ENCODE peak calls at places on chromosomes 6 and 20, in five cellular contexts. L is heart right ventricle, J is fibroblast of pulmonary artery, E is fibroblast of lung, C is hepatocyte. A is an unnamed sample.

GRCh38 chr6:28673800-28674671 is 148.4 kb downstream of the GPX5 start:
- DNase-seq in E (peak; percentile 59), J (peak; percentile 70), C (peak; percentile 82), L (no peak), A (peak; percentile 64)

GRCh38 chr6:149079911-149080501 is 237.5 kb upstream of the TAB2 start:
- DNase-seq in L (peak; percentile 47), J (peak; percentile 34), E (peak; percentile 72), C (peak; percentile 41), A (peak; percentile 74)

GRCh38 chr6:49462071-49462470 is 982 bp downstream of the MMUT start:
- DNase-seq in J (no peak), C (no peak), E (peak; percentile 19), L (no peak), A (no peak)

GRCh38 chr20:62624325-62624690 is 18.0 kb upstream of the SLCO4A1 start:
- DNase-seq in J (no peak), E (no peak), C (peak; percentile 33), L (no peak), A (no peak)

GRCh38 chr6:8481727-8482126 is 46.4 kb upstream of the SLC35B3 start:
- DNase-seq in L (no peak), C (no peak), E (no peak), J (no peak), A (peak; percentile 15)

GRCh38 chr20:4181956-4182945 is 166.9 kb upstream of the RNF24 start:
- DNase-seq in J (no peak), L (no peak), E (no peak), C (no peak), A (no peak)

GRCh38 chr6:143139239-143139784 is 78.6 kb downstream of the AIG1 start:
- DNase-seq in L (no peak), J (no peak), E (no peak), C (no peak), A (no peak)

GRCh38 chr20:63833776-63834544 is 2.9 kb upstream of the ZBTB46 start:
- DNase-seq in E (peak; percentile 73), L (no peak), C (no peak), J (peak; percentile 44), A (no peak)

GRCh38 chr20:36208257-36208656 is 28.0 kb upstream of the AAR2 start:
- DNase-seq in J (no peak), E (no peak), L (no peak), C (no peak), A (no peak)

GRCh38 chr6:4134841-4135664 is at the start of gene ECI2:
- DNase-seq in E (peak; percentile 53), C (peak; percentile 76), L (peak; percentile 68), J (no peak), A (peak; percentile 62)

GRCh38 chr20:56439784-56440291 is 27.8 kb downstream of the CASS4 start:
- DNase-seq in L (peak; percentile 63), J (peak; percentile 99), C (peak; percentile 30), E (peak; percentile 100), A (peak; percentile 100)

GRCh38 chr6:56802570-56802969 is 152.3 kb upstream of the BEND6 start:
- DNase-seq in E (peak; percentile 79), L (no peak), J (peak; percentile 63), C (no peak), A (peak; percentile 57)

GRCh38 chr20:10280016-10280908 is 61.6 kb downstream of the SNAP25 start:
- DNase-seq in C (no peak), J (peak; percentile 11), L (no peak), E (peak; percentile 39), A (peak; percentile 60)

GRCh38 chr6:43250992-43251373 is 7.7 kb downstream of the TTBK1 start:
- DNase-seq in C (no peak), E (no peak), J (no peak), L (no peak), A (no peak)

GRCh38 chr6:52893221-52893620 is 16.3 kb downstream of the GSTA3 start:
- DNase-seq in E (no peak), C (no peak), L (no peak), J (no peak), A (no peak)

GRCh38 chr20:11083841-11084240 is 410.0 kb upstream of the JAG1 start:
- DNase-seq in E (no peak), C (no peak), J (no peak), L (no peak), A (no peak)

GRCh38 chr6:37631295-37631694 is 66.4 kb downstream of the MDGA1 start:
- DNase-seq in J (no peak), L (no peak), E (no peak), C (no peak), A (no peak)

GRCh38 chr6:170174124-170174770 is 116.6 kb downstream of the DLL1 start:
- DNase-seq in L (no peak), C (no peak), J (no peak), E (no peak), A (no peak)

GRCh38 chr20:45268531-45268930 is 14.2 kb upstream of the SLPI start:
- DNase-seq in J (no peak), E (no peak), C (no peak), L (no peak), A (no peak)

GRCh38 chr6:79240509-79240908 is 6.0 kb upstream of the HMGN3 start:
- DNase-seq in E (no peak), C (no peak), J (peak; percentile 58), L (no peak), A (no peak)

GRCh38 chr6:14964901-14965300 is 281.0 kb upstream of the JARID2 start:
- DNase-seq in J (no peak), L (no peak), C (no peak), E (peak; percentile 20), A (no peak)

GRCh38 chr20:46084805-46085792 is 4.7 kb downstream of the NCOA5 start:
- DNase-seq in L (no peak), E (peak; percentile 21), C (peak; percentile 34), J (peak; percentile 72), A (peak; percentile 43)

GRCh38 chr20:674936-675452 is 608 bp downstream of the SCRT2 start:
- DNase-seq in E (no peak), J (no peak), L (no peak), C (no peak), A (no peak)

GRCh38 chr20:676967-677366 is 1.4 kb upstream of the SCRT2 start:
- DNase-seq in E (no peak), C (no peak), L (no peak), J (no peak), A (no peak)

GRCh38 chr20:676315-676937 is 824 bp upstream of the SCRT2 start:
- DNase-seq in L (peak; percentile 24), C (no peak), E (no peak), J (no peak), A (no peak)

GRCh38 chr20:673606-674005 is 2.0 kb downstream of the SCRT2 start:
- DNase-seq in E (no peak), L (no peak), J (no peak), C (no peak), A (no peak)

DNA sequence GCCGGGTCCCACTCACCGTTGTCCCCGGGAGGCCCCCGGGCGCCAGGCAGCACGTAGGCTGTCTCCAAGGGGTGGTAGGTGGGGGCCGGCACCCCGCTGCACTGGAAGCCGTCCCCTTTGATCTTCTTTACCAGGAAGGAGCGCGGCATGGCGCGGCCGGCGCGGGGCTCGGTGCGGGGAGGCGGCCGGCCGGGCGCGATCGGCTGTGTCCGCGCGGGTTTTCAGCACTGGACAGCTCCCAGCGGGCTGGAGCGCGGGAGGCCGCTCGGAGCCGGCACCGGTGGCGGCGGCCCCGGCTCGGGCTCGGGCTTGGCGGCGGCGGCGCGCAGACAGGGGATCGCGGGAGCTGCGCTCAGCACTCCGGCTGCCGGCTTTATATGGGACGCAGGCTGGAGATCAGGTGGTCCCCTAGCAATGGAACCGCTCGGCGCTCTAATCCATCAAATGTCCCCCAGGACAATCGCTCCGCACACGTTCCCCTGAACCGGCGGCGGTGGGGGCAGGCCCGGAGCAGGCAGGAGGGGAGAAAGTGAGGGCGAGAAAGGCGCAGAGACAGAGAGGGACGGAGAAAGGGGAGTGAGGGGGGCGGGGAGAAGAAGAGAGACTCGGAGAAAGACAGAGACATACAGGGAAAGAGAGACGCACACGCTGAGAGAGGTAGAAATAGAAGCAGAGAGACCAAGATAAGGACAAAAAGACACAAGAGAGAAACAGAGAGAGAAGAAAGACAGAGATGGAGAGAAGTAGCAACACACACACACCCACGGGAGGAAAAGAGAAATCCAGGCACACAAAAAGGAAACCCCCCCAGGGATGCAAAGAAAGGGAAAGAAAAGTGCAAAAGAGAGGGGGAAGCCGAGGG is at the start of gene SCRT2:
- DNase-seq in E (peak; percentile 66), C (peak; percentile 92), J (peak; percentile 71), L (peak; percentile 83), A (peak; percentile 68)
- H3K4me3 ChIP-seq in E (no peak within 1 kb of the TSS), C (no peak within 1 kb of the TSS), J (no peak within 1 kb of the TSS), L (no peak within 1 kb of the TSS), A (no peak within 1 kb of the TSS)

GRCh38 chr6:165931675-165932074 is 236.0 kb downstream of the TBXT start:
- DNase-seq in L (no peak), E (no peak), C (no peak), J (no peak), A (no peak)
- TF ChIP-seq CTCF in L (no peak), E (no peak), C (no peak), J (no peak), A (no peak)

GRCh38 chr20:61588356-61589054 is 336.4 kb downstream of the CDH4 start:
- DNase-seq in C (no peak), J (no peak), E (peak; percentile 81), L (no peak), A (peak; percentile 54)
- H3K4me3 ChIP-seq in C (no peak overlapping the region), J (no peak overlapping the region), E (peak overlapping the region; percentile 35), L (no peak overlapping the region), A (peak overlapping the region; percentile 0)

GRCh38 chr6:75096986-75097385 is 108.9 kb downstream of the COL12A1 start:
- DNase-seq in E (no peak), L (no peak), J (no peak), C (no peak), A (no peak)

GRCh38 chr6:75089921-75090320 is 115.9 kb downstream of the COL12A1 start:
- DNase-seq in L (no peak), E (no peak), J (no peak), C (no peak), A (no peak)

GRCh38 chr6:75090574-75090973 is 115.3 kb downstream of the COL12A1 start:
- DNase-seq in L (no peak), J (no peak), E (no peak), C (peak; percentile 30), A (no peak)

GRCh38 chr6:75098709-75099108 is 107.1 kb downstream of the COL12A1 start:
- DNase-seq in J (peak; percentile 96), E (peak; percentile 98), L (peak; percentile 74), C (peak; percentile 79), A (peak; percentile 95)

DNA sequence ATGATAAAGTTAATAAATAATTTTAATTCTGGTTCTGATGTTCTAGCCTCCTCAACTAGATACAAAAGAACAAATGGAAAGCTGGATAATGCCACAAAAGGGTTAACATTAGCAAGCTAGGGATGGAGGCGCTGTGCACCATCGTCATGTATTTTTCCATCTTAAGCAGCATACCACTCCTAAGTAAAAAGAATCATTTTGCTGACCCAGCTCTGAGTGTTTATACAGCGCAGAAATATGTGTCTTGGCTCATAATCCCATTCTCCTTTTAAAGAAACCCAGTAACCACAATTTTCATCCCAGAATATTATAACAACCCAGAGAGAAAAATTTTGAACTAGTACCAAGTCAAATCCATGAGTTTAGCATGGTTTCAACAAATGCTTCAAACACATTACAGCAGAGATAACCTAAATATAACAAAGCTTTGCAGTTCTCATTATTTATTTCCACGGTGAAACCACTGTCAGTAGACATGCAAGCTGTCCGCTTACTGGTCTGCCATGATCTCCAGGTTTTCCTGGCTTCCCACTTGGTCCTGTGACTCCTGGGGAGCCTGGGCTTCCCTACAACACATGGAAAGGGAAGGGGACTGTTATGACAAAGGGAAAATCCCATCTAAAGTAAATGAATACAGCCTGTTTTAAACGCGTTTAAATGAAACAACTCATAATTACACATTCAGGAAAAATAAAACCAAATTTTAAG is 111.1 kb downstream of the COL12A1 start:
- DNase-seq in C (peak; percentile 50), E (peak; percentile 96), L (no peak), J (peak; percentile 74), A (peak; percentile 73)
- TF ChIP-seq CTCF in C (no peak), E (peak; percentile 34), L (no peak), J (no peak), A (no peak)

GRCh38 chr20:21520702-21521595 is 7.1 kb upstream of the NKX2-2 start:
- DNase-seq in E (peak; percentile 33), J (no peak), L (no peak), C (no peak), A (peak; percentile 15)
- H3K4me3 ChIP-seq in E (no peak overlapping the region), J (no peak overlapping the region), L (no peak overlapping the region), C (no peak overlapping the region), A (no peak overlapping the region)